ENCODE peak calls at places on chromosomes 3 and 15, in eight cellular contexts. One of them, this sample, is unnamed.

GRCh38 chr15:19973718-19974117 is 567.9 kb downstream of the GOLGA6L6 start:
- DNase-seq in uterus: no peak
- DNase-seq in activated CD8-positive, alpha-beta memory T cell treated with anti-CD3 and anti-CD28 coated beads for 1 hour: no peak
- DNase-seq in NCI-H1105: no peak
- DNase-seq in ELR: no peak
- DNase-seq in left cardiac atrium: no peak
- DNase-seq in endodermal cell: no peak
- DNase-seq in pancreas: no peak
- DNase-seq in this sample: no peak

GRCh38 chr3:109072208-109072607 is 45.7 kb downstream of the MORC1 start:
- DNase-seq in activated CD8-positive, alpha-beta memory T cell treated with anti-CD3 and anti-CD28 coated beads for 1 hour: no peak
- DNase-seq in uterus: no peak
- DNase-seq in ELR: no peak
- DNase-seq in pancreas: no peak
- DNase-seq in left cardiac atrium: no peak
- DNase-seq in endodermal cell: no peak
- DNase-seq in NCI-H1105: no peak
- DNase-seq in this sample: no peak

GRCh38 chr15:101427606-101428487 is 61.7 kb downstream of the PCSK6 start:
- DNase-seq in NCI-H1105: no peak
- DNase-seq in endodermal cell: no peak
- DNase-seq in pancreas: no peak
- DNase-seq in activated CD8-positive, alpha-beta memory T cell treated with anti-CD3 and anti-CD28 coated beads for 1 hour: no peak
- DNase-seq in left cardiac atrium: no peak
- DNase-seq in uterus: no peak
- DNase-seq in ELR: no peak
- DNase-seq in this sample: no peak

GRCh38 chr3:129052675-129053074 is 7.9 kb upstream of the GP9 start:
- DNase-seq in left cardiac atrium: peak
- DNase-seq in NCI-H1105: peak
- DNase-seq in pancreas: no peak
- DNase-seq in endodermal cell: peak
- DNase-seq in activated CD8-positive, alpha-beta memory T cell treated with anti-CD3 and anti-CD28 coated beads for 1 hour: no peak
- DNase-seq in ELR: no peak
- DNase-seq in uterus: peak
- DNase-seq in this sample: peak

GRCh38 chr3:107082527-107082926 is 294.7 kb upstream of the CCDC54 start:
- DNase-seq in left cardiac atrium: no peak
- DNase-seq in activated CD8-positive, alpha-beta memory T cell treated with anti-CD3 and anti-CD28 coated beads for 1 hour: no peak
- DNase-seq in NCI-H1105: no peak
- DNase-seq in endodermal cell: no peak
- DNase-seq in ELR: peak
- DNase-seq in pancreas: no peak
- DNase-seq in uterus: no peak
- DNase-seq in this sample: no peak

GRCh38 chr3:194043516-194043915 is 92.4 kb upstream of the HES1 start:
- DNase-seq in left cardiac atrium: no peak
- DNase-seq in ELR: peak
- DNase-seq in uterus: no peak
- DNase-seq in activated CD8-positive, alpha-beta memory T cell treated with anti-CD3 and anti-CD28 coated beads for 1 hour: no peak
- DNase-seq in endodermal cell: no peak
- DNase-seq in NCI-H1105: no peak
- DNase-seq in pancreas: no peak
- DNase-seq in this sample: no peak

GRCh38 chr3:38549486-38549885 is 53.3 kb downstream of the EXOG start:
- DNase-seq in activated CD8-positive, alpha-beta memory T cell treated with anti-CD3 and anti-CD28 coated beads for 1 hour: no peak
- DNase-seq in uterus: no peak
- DNase-seq in endodermal cell: peak
- DNase-seq in NCI-H1105: no peak
- DNase-seq in pancreas: no peak
- DNase-seq in left cardiac atrium: no peak
- DNase-seq in ELR: no peak
- DNase-seq in this sample: no peak

GRCh38 chr15:90126022-90126421 is 23.8 kb upstream of the IDH2 start:
- DNase-seq in uterus: no peak
- DNase-seq in left cardiac atrium: no peak
- DNase-seq in activated CD8-positive, alpha-beta memory T cell treated with anti-CD3 and anti-CD28 coated beads for 1 hour: no peak
- DNase-seq in ELR: no peak
- DNase-seq in NCI-H1105: no peak
- DNase-seq in endodermal cell: no peak
- DNase-seq in pancreas: no peak
- DNase-seq in this sample: no peak

GRCh38 chr3:16177962-16178627 is 3.6 kb downstream of the GALNT15 start:
- DNase-seq in endodermal cell: peak
- DNase-seq in left cardiac atrium: peak
- DNase-seq in ELR: peak
- DNase-seq in uterus: peak
- DNase-seq in pancreas: peak
- DNase-seq in NCI-H1105: no peak
- DNase-seq in activated CD8-positive, alpha-beta memory T cell treated with anti-CD3 and anti-CD28 coated beads for 1 hour: no peak
- DNase-seq in this sample: no peak

GRCh38 chr15:38226867-38227266 is 25.8 kb upstream of the SPRED1 start:
- DNase-seq in pancreas: no peak
- DNase-seq in NCI-H1105: no peak
- DNase-seq in uterus: no peak
- DNase-seq in activated CD8-positive, alpha-beta memory T cell treated with anti-CD3 and anti-CD28 coated beads for 1 hour: no peak
- DNase-seq in left cardiac atrium: peak
- DNase-seq in ELR: peak
- DNase-seq in endodermal cell: no peak
- DNase-seq in this sample: no peak

GRCh38 chr15:79025201-79025600 is 65.4 kb downstream of the RASGRF1 start:
- DNase-seq in uterus: no peak
- DNase-seq in ELR: peak
- DNase-seq in activated CD8-positive, alpha-beta memory T cell treated with anti-CD3 and anti-CD28 coated beads for 1 hour: no peak
- DNase-seq in left cardiac atrium: no peak
- DNase-seq in endodermal cell: peak
- DNase-seq in pancreas: no peak
- DNase-seq in NCI-H1105: no peak
- DNase-seq in this sample: no peak

GRCh38 chr3:197013989-197014388 is 15.6 kb downstream of the MELTF start:
- DNase-seq in activated CD8-positive, alpha-beta memory T cell treated with anti-CD3 and anti-CD28 coated beads for 1 hour: no peak
- DNase-seq in ELR: no peak
- DNase-seq in endodermal cell: no peak
- DNase-seq in left cardiac atrium: peak
- DNase-seq in uterus: no peak
- DNase-seq in pancreas: no peak
- DNase-seq in NCI-H1105: no peak
- DNase-seq in this sample: no peak

GRCh38 chr3:70120360-70120966 is 120.9 kb downstream of the SAMMSON start:
- DNase-seq in ELR: peak
- DNase-seq in endodermal cell: peak
- DNase-seq in left cardiac atrium: peak
- DNase-seq in NCI-H1105: peak
- DNase-seq in uterus: peak
- DNase-seq in activated CD8-positive, alpha-beta memory T cell treated with anti-CD3 and anti-CD28 coated beads for 1 hour: no peak
- DNase-seq in pancreas: peak
- DNase-seq in this sample: no peak

GRCh38 chr3:81375921-81376320 is 385.5 kb downstream of the GBE1 start:
- DNase-seq in activated CD8-positive, alpha-beta memory T cell treated with anti-CD3 and anti-CD28 coated beads for 1 hour: no peak
- DNase-seq in ELR: peak
- DNase-seq in left cardiac atrium: no peak
- DNase-seq in NCI-H1105: no peak
- DNase-seq in pancreas: no peak
- DNase-seq in uterus: no peak
- DNase-seq in endodermal cell: no peak
- DNase-seq in this sample: no peak

GRCh38 chr3:124119056-124119721 is 127.3 kb upstream of the ROPN1 start:
- DNase-seq in uterus: peak
- DNase-seq in pancreas: no peak
- DNase-seq in ELR: peak
- DNase-seq in NCI-H1105: no peak
- DNase-seq in activated CD8-positive, alpha-beta memory T cell treated with anti-CD3 and anti-CD28 coated beads for 1 hour: no peak
- DNase-seq in left cardiac atrium: peak
- DNase-seq in endodermal cell: no peak
- DNase-seq in this sample: no peak

GRCh38 chr15:39925112-39925830 is 5.2 kb upstream of the GPR176 start:
- DNase-seq in pancreas: no peak
- DNase-seq in uterus: no peak
- DNase-seq in endodermal cell: no peak
- DNase-seq in left cardiac atrium: no peak
- DNase-seq in NCI-H1105: no peak
- DNase-seq in activated CD8-positive, alpha-beta memory T cell treated with anti-CD3 and anti-CD28 coated beads for 1 hour: no peak
- DNase-seq in ELR: peak
- DNase-seq in this sample: no peak

GRCh38 chr3:30492581-30493192 is 113.7 kb upstream of the TGFBR2 start:
- DNase-seq in uterus: no peak
- DNase-seq in pancreas: no peak
- DNase-seq in endodermal cell: no peak
- DNase-seq in activated CD8-positive, alpha-beta memory T cell treated with anti-CD3 and anti-CD28 coated beads for 1 hour: no peak
- DNase-seq in NCI-H1105: no peak
- DNase-seq in ELR: peak
- DNase-seq in left cardiac atrium: no peak
- DNase-seq in this sample: no peak

GRCh38 chr15:66951531-66951930 is 113.9 kb upstream of the SMAD3 start:
- DNase-seq in uterus: no peak
- DNase-seq in activated CD8-positive, alpha-beta memory T cell treated with anti-CD3 and anti-CD28 coated beads for 1 hour: no peak
- DNase-seq in pancreas: no peak
- DNase-seq in NCI-H1105: no peak
- DNase-seq in left cardiac atrium: no peak
- DNase-seq in ELR: no peak
- DNase-seq in endodermal cell: no peak
- DNase-seq in this sample: no peak

GRCh38 chr3:197584733-197585132 is 29.0 kb upstream of the BDH1 start:
- DNase-seq in endodermal cell: no peak
- DNase-seq in activated CD8-positive, alpha-beta memory T cell treated with anti-CD3 and anti-CD28 coated beads for 1 hour: no peak
- DNase-seq in uterus: no peak
- DNase-seq in left cardiac atrium: no peak
- DNase-seq in pancreas: no peak
- DNase-seq in NCI-H1105: no peak
- DNase-seq in ELR: no peak
- DNase-seq in this sample: no peak

GRCh38 chr15:57820119-57820518 is 113.6 kb downstream of the POLR2M start:
- DNase-seq in pancreas: no peak
- DNase-seq in endodermal cell: no peak
- DNase-seq in uterus: no peak
- DNase-seq in NCI-H1105: no peak
- DNase-seq in activated CD8-positive, alpha-beta memory T cell treated with anti-CD3 and anti-CD28 coated beads for 1 hour: no peak
- DNase-seq in ELR: peak
- DNase-seq in left cardiac atrium: no peak
- DNase-seq in this sample: no peak

GRCh38 chr3:3110749-3111361 is 681 bp upstream of the IL5RA start:
- DNase-seq in uterus: no peak
- DNase-seq in activated CD8-positive, alpha-beta memory T cell treated with anti-CD3 and anti-CD28 coated beads for 1 hour: no peak
- DNase-seq in NCI-H1105: no peak
- DNase-seq in pancreas: no peak
- DNase-seq in left cardiac atrium: no peak
- DNase-seq in ELR: no peak
- DNase-seq in endodermal cell: no peak
- DNase-seq in this sample: no peak

GRCh38 chr3:110413291-110413690 is 658.3 kb upstream of the NECTIN3 start:
- DNase-seq in pancreas: no peak
- DNase-seq in endodermal cell: peak
- DNase-seq in ELR: peak
- DNase-seq in left cardiac atrium: no peak
- DNase-seq in activated CD8-positive, alpha-beta memory T cell treated with anti-CD3 and anti-CD28 coated beads for 1 hour: no peak
- DNase-seq in uterus: no peak
- DNase-seq in NCI-H1105: no peak
- DNase-seq in this sample: no peak

GRCh38 chr3:9915252-9916141 is 1.4 kb upstream of the IL17RC start:
- DNase-seq in endodermal cell: peak
- DNase-seq in NCI-H1105: no peak
- DNase-seq in uterus: peak
- DNase-seq in left cardiac atrium: peak
- DNase-seq in activated CD8-positive, alpha-beta memory T cell treated with anti-CD3 and anti-CD28 coated beads for 1 hour: no peak
- DNase-seq in pancreas: peak
- DNase-seq in ELR: peak
- DNase-seq in this sample: peak

GRCh38 chr15:36807134-36807764 is 227.8 kb downstream of the CDIN1 start:
- DNase-seq in ELR: no peak
- DNase-seq in uterus: no peak
- DNase-seq in activated CD8-positive, alpha-beta memory T cell treated with anti-CD3 and anti-CD28 coated beads for 1 hour: no peak
- DNase-seq in left cardiac atrium: no peak
- DNase-seq in endodermal cell: no peak
- DNase-seq in pancreas: no peak
- DNase-seq in NCI-H1105: no peak
- DNase-seq in this sample: no peak

GRCh38 chr3:155022896-155023295 is 57.2 kb upstream of the MME start:
- DNase-seq in pancreas: no peak
- DNase-seq in endodermal cell: no peak
- DNase-seq in uterus: no peak
- DNase-seq in left cardiac atrium: no peak
- DNase-seq in ELR: no peak
- DNase-seq in activated CD8-positive, alpha-beta memory T cell treated with anti-CD3 and anti-CD28 coated beads for 1 hour: no peak
- DNase-seq in NCI-H1105: no peak
- DNase-seq in this sample: no peak

GRCh38 chr3:22671848-22672247 is 531.3 kb upstream of the UBE2E2 start:
- DNase-seq in left cardiac atrium: no peak
- DNase-seq in activated CD8-positive, alpha-beta memory T cell treated with anti-CD3 and anti-CD28 coated beads for 1 hour: no peak
- DNase-seq in NCI-H1105: no peak
- DNase-seq in pancreas: no peak
- DNase-seq in endodermal cell: no peak
- DNase-seq in ELR: no peak
- DNase-seq in uterus: no peak
- DNase-seq in this sample: no peak

GRCh38 chr3:8712045-8712870 is 21.3 kb upstream of the CAV3 start:
- DNase-seq in left cardiac atrium: no peak
- DNase-seq in ELR: peak
- DNase-seq in uterus: no peak
- DNase-seq in pancreas: no peak
- DNase-seq in NCI-H1105: no peak
- DNase-seq in activated CD8-positive, alpha-beta memory T cell treated with anti-CD3 and anti-CD28 coated beads for 1 hour: no peak
- DNase-seq in endodermal cell: no peak
- DNase-seq in this sample: no peak

GRCh38 chr3:88149146-88149515 is 628 bp upstream of the C3orf38 start:
- DNase-seq in left cardiac atrium: no peak
- DNase-seq in activated CD8-positive, alpha-beta memory T cell treated with anti-CD3 and anti-CD28 coated beads for 1 hour: no peak
- DNase-seq in pancreas: no peak
- DNase-seq in endodermal cell: no peak
- DNase-seq in uterus: no peak
- DNase-seq in ELR: peak
- DNase-seq in NCI-H1105: peak
- DNase-seq in this sample: peak

GRCh38 chr15:67100808-67101581 is 35.6 kb downstream of the SMAD3 start:
- DNase-seq in activated CD8-positive, alpha-beta memory T cell treated with anti-CD3 and anti-CD28 coated beads for 1 hour: no peak
- DNase-seq in ELR: no peak
- DNase-seq in endodermal cell: no peak
- DNase-seq in pancreas: no peak
- DNase-seq in NCI-H1105: no peak
- DNase-seq in uterus: no peak
- DNase-seq in left cardiac atrium: no peak
- DNase-seq in this sample: no peak

GRCh38 chr15:37372064-37372463 is 271.7 kb upstream of the MEIS2 start:
- DNase-seq in ELR: peak
- DNase-seq in pancreas: no peak
- DNase-seq in NCI-H1105: no peak
- DNase-seq in uterus: no peak
- DNase-seq in endodermal cell: no peak
- DNase-seq in left cardiac atrium: no peak
- DNase-seq in activated CD8-positive, alpha-beta memory T cell treated with anti-CD3 and anti-CD28 coated beads for 1 hour: no peak
- DNase-seq in this sample: no peak

GRCh38 chr3:60774617-60775016 is 476.6 kb downstream of the FHIT start:
- DNase-seq in pancreas: no peak
- DNase-seq in uterus: no peak
- DNase-seq in left cardiac atrium: no peak
- DNase-seq in ELR: no peak
- DNase-seq in endodermal cell: no peak
- DNase-seq in NCI-H1105: no peak
- DNase-seq in activated CD8-positive, alpha-beta memory T cell treated with anti-CD3 and anti-CD28 coated beads for 1 hour: no peak
- DNase-seq in this sample: no peak

GRCh38 chr3:47411696-47412452 is 31.1 kb downstream of the PTPN23 start:
- DNase-seq in activated CD8-positive, alpha-beta memory T cell treated with anti-CD3 and anti-CD28 coated beads for 1 hour: no peak
- DNase-seq in left cardiac atrium: no peak
- DNase-seq in ELR: no peak
- DNase-seq in uterus: no peak
- DNase-seq in NCI-H1105: no peak
- DNase-seq in endodermal cell: no peak
- DNase-seq in pancreas: peak
- DNase-seq in this sample: no peak